ENCODE peak calls at places on chromosome 11, in eight cellular contexts. Y, N, L, F, M, H, O and X are unnamed samples.

GRCh38 chr11:73189723-73190556 is 28.1 kb upstream of the P2RY2 start:
- DNase-seq in Y (no peak), N (no peak), L (no peak), F (no peak), M (no peak), H (no peak), O (no peak), X (no peak)

GRCh38 chr11:37449146-37449545 is 851.1 kb upstream of the RAG2 start:
- DNase-seq in Y (peak), N (peak), L (no peak), F (peak), M (no peak), H (no peak), O (no peak), X (peak)

GRCh38 chr11:75779960-75780359 is 11.4 kb downstream of the DGAT2 start:
- DNase-seq in Y (no peak), N (no peak), L (no peak), F (no peak), M (no peak), H (no peak), O (no peak), X (no peak)

GRCh38 chr11:121800704-121801516 is 315.1 kb downstream of the BLID start:
- DNase-seq in Y (no peak), N (no peak), L (no peak), F (no peak), M (no peak), H (no peak), O (peak), X (no peak)

GRCh38 chr11:46906596-46906995 is 11.8 kb downstream of the LRP4 start:
- DNase-seq in Y (no peak), N (no peak), L (no peak), F (peak), M (no peak), H (no peak), O (no peak), X (no peak)

GRCh38 chr11:37451903-37452302 is 853.9 kb upstream of the RAG2 start:
- DNase-seq in Y (no peak), N (no peak), L (no peak), F (no peak), M (no peak), H (no peak), O (no peak), X (no peak)

GRCh38 chr11:63763506-63764200 is 4.9 kb downstream of the ZFTA start:
- DNase-seq in Y (no peak), N (no peak), L (peak), F (no peak), M (no peak), H (no peak), O (no peak), X (no peak)

GRCh38 chr11:64101461-64101860 is 64.5 kb downstream of the MACROD1 start:
- DNase-seq in Y (no peak), N (no peak), L (no peak), F (no peak), M (no peak), H (no peak), O (peak), X (no peak)

GRCh38 chr11:1406571-1407485 is 17.1 kb downstream of the BRSK2 start:
- DNase-seq in Y (no peak), N (no peak), L (no peak), F (no peak), M (no peak), H (no peak), O (no peak), X (no peak)

GRCh38 chr11:111976614-111977140 is 39.5 kb downstream of the DIXDC1 start:
- DNase-seq in Y (no peak), N (peak), L (peak), F (no peak), M (no peak), H (no peak), O (peak), X (no peak)

GRCh38 chr11:19365743-19366410 is 125.1 kb upstream of the E2F8 start:
- DNase-seq in Y (peak), N (peak), L (no peak), F (no peak), M (no peak), H (no peak), O (no peak), X (no peak)

GRCh38 chr11:70567680-70568503 is 169.6 kb downstream of the CTTN start:
- DNase-seq in Y (no peak), N (peak), L (peak), F (peak), M (no peak), H (peak), O (peak), X (no peak)

GRCh38 chr11:85867751-85868150 is 12.6 kb downstream of the CCDC83 start:
- DNase-seq in Y (no peak), N (no peak), L (no peak), F (peak), M (no peak), H (no peak), O (peak), X (no peak)

GRCh38 chr11:130829801-130830562 is 86.3 kb downstream of the SNX19 start:
- DNase-seq in Y (no peak), N (no peak), L (peak), F (no peak), M (no peak), H (no peak), O (no peak), X (no peak)